ENCODE peak calls at places on chromosomes 7 and 10, in eight cellular contexts. One of them, this sample, is unnamed. For H3K4me1, the result is how much of the 10 kb centered on the place peaks cover.

GRCh38 chr7:99365318-99366141 is 9.0 kb upstream of the ARPC1B start:
- DNase-seq in pancreas: peak
- DNase-seq in gastrocnemius medialis: no peak
- DNase-seq in colonic mucosa: peak
- DNase-seq in CD8-positive, alpha-beta T cell: peak
- DNase-seq in upper lobe of right lung: peak
- DNase-seq in endodermal cell: peak
- DNase-seq in IMR-90: no peak
- DNase-seq in this sample: peak

GRCh38 chr7:36747969-36748574 is 23.8 kb upstream of the AOAH start:
- DNase-seq in colonic mucosa: no peak
- DNase-seq in endodermal cell: no peak
- DNase-seq in IMR-90: no peak
- DNase-seq in CD8-positive, alpha-beta T cell: no peak
- DNase-seq in gastrocnemius medialis: no peak
- DNase-seq in pancreas: no peak
- DNase-seq in upper lobe of right lung: no peak
- DNase-seq in this sample: no peak

GRCh38 chr7:39526676-39527075 is 39.5 kb upstream of the YAE1 start:
- DNase-seq in upper lobe of right lung: no peak
- DNase-seq in pancreas: no peak
- DNase-seq in colonic mucosa: no peak
- DNase-seq in gastrocnemius medialis: no peak
- DNase-seq in CD8-positive, alpha-beta T cell: no peak
- DNase-seq in IMR-90: no peak
- DNase-seq in endodermal cell: no peak
- DNase-seq in this sample: no peak

GRCh38 chr10:129193148-129193547 is 273.9 kb upstream of the MGMT start:
- DNase-seq in colonic mucosa: no peak
- DNase-seq in pancreas: no peak
- DNase-seq in IMR-90: no peak
- DNase-seq in upper lobe of right lung: no peak
- DNase-seq in CD8-positive, alpha-beta T cell: no peak
- DNase-seq in endodermal cell: no peak
- DNase-seq in gastrocnemius medialis: no peak
- DNase-seq in this sample: peak

GRCh38 chr10:72875250-72876055 is 18.1 kb upstream of the OIT3 start:
- DNase-seq in gastrocnemius medialis: no peak
- DNase-seq in colonic mucosa: no peak
- DNase-seq in IMR-90: peak
- DNase-seq in upper lobe of right lung: no peak
- DNase-seq in CD8-positive, alpha-beta T cell: no peak
- DNase-seq in endodermal cell: no peak
- DNase-seq in pancreas: no peak
- DNase-seq in this sample: no peak

GRCh38 chr10:131651674-131652093 is 249.1 kb upstream of the PPP2R2D start:
- DNase-seq in endodermal cell: peak
- DNase-seq in IMR-90: no peak
- DNase-seq in upper lobe of right lung: peak
- DNase-seq in gastrocnemius medialis: no peak
- DNase-seq in pancreas: no peak
- DNase-seq in CD8-positive, alpha-beta T cell: no peak
- DNase-seq in colonic mucosa: no peak
- DNase-seq in this sample: no peak

GRCh38 chr7:78510580-78511188 is 712.1 kb downstream of the PHTF2 start:
- DNase-seq in CD8-positive, alpha-beta T cell: no peak
- DNase-seq in pancreas: peak
- DNase-seq in IMR-90: peak
- DNase-seq in colonic mucosa: no peak
- DNase-seq in upper lobe of right lung: no peak
- DNase-seq in gastrocnemius medialis: no peak
- DNase-seq in endodermal cell: peak
- DNase-seq in this sample: no peak

GRCh38 chr7:158353606-158354570 is 233.7 kb downstream of the PTPRN2 start:
- DNase-seq in IMR-90: no peak
- DNase-seq in pancreas: no peak
- DNase-seq in CD8-positive, alpha-beta T cell: no peak
- DNase-seq in gastrocnemius medialis: no peak
- DNase-seq in endodermal cell: peak
- DNase-seq in upper lobe of right lung: peak
- DNase-seq in colonic mucosa: peak
- DNase-seq in this sample: no peak

GRCh38 chr10:125848857-125849256 is 25.5 kb downstream of the BCCIP start:
- DNase-seq in IMR-90: no peak
- DNase-seq in gastrocnemius medialis: no peak
- DNase-seq in upper lobe of right lung: no peak
- DNase-seq in pancreas: no peak
- DNase-seq in colonic mucosa: no peak
- DNase-seq in endodermal cell: no peak
- DNase-seq in CD8-positive, alpha-beta T cell: no peak
- DNase-seq in this sample: no peak

GRCh38 chr10:95525033-95525418 is 36.1 kb downstream of the SORBS1 start:
- DNase-seq in pancreas: no peak
- DNase-seq in upper lobe of right lung: no peak
- DNase-seq in IMR-90: no peak
- DNase-seq in colonic mucosa: no peak
- DNase-seq in CD8-positive, alpha-beta T cell: no peak
- DNase-seq in gastrocnemius medialis: peak
- DNase-seq in endodermal cell: no peak
- DNase-seq in this sample: no peak

GRCh38 chr10:69451209-69451783 is at the start of gene TSPAN15:
- DNase-seq in gastrocnemius medialis: peak
- DNase-seq in CD8-positive, alpha-beta T cell: peak
- DNase-seq in upper lobe of right lung: peak
- DNase-seq in IMR-90: peak
- DNase-seq in endodermal cell: peak
- DNase-seq in colonic mucosa: peak
- DNase-seq in pancreas: peak
- DNase-seq in this sample: peak

GRCh38 chr10:49713266-49713665 is 33.8 kb downstream of the C10orf53 start:
- DNase-seq in colonic mucosa: no peak
- DNase-seq in endodermal cell: no peak
- DNase-seq in CD8-positive, alpha-beta T cell: no peak
- DNase-seq in upper lobe of right lung: no peak
- DNase-seq in IMR-90: no peak
- DNase-seq in gastrocnemius medialis: no peak
- DNase-seq in pancreas: no peak
- DNase-seq in this sample: no peak

GRCh38 chr7:7569113-7569527 is 2.4 kb downstream of the MIOS start:
- DNase-seq in gastrocnemius medialis: no peak
- DNase-seq in CD8-positive, alpha-beta T cell: no peak
- DNase-seq in IMR-90: no peak
- DNase-seq in upper lobe of right lung: no peak
- DNase-seq in endodermal cell: no peak
- DNase-seq in colonic mucosa: no peak
- DNase-seq in pancreas: no peak
- DNase-seq in this sample: no peak

GRCh38 chr10:114087655-114088054 is 44.0 kb downstream of the ADRB1 start:
- DNase-seq in upper lobe of right lung: no peak
- DNase-seq in gastrocnemius medialis: no peak
- DNase-seq in colonic mucosa: no peak
- DNase-seq in endodermal cell: no peak
- DNase-seq in pancreas: no peak
- DNase-seq in CD8-positive, alpha-beta T cell: no peak
- DNase-seq in IMR-90: no peak
- DNase-seq in this sample: no peak

GRCh38 chr7:116810267-116811116 is 51.9 kb upstream of the CAPZA2 start:
- DNase-seq in gastrocnemius medialis: no peak
- DNase-seq in upper lobe of right lung: no peak
- DNase-seq in endodermal cell: no peak
- DNase-seq in IMR-90: no peak
- DNase-seq in colonic mucosa: no peak
- DNase-seq in CD8-positive, alpha-beta T cell: no peak
- DNase-seq in pancreas: no peak
- DNase-seq in this sample: no peak

GRCh38 chr10:130221456-130222375 is 85.5 kb downstream of the GLRX3 start:
- DNase-seq in upper lobe of right lung: peak
- DNase-seq in endodermal cell: peak
- DNase-seq in CD8-positive, alpha-beta T cell: no peak
- DNase-seq in pancreas: no peak
- DNase-seq in gastrocnemius medialis: no peak
- DNase-seq in colonic mucosa: no peak
- DNase-seq in IMR-90: no peak
- DNase-seq in this sample: no peak

GRCh38 chr7:74401137-74401859 is 52.4 kb upstream of the GTF2IRD1 start:
- DNase-seq in upper lobe of right lung: no peak
- DNase-seq in colonic mucosa: peak
- DNase-seq in endodermal cell: peak
- DNase-seq in gastrocnemius medialis: no peak
- DNase-seq in IMR-90: peak
- DNase-seq in pancreas: peak
- DNase-seq in CD8-positive, alpha-beta T cell: peak
- DNase-seq in this sample: peak

GRCh38 chr7:13217762-13218161 is 530.3 kb downstream of the ARL4A start:
- DNase-seq in upper lobe of right lung: no peak
- DNase-seq in pancreas: no peak
- DNase-seq in endodermal cell: no peak
- DNase-seq in gastrocnemius medialis: no peak
- DNase-seq in IMR-90: no peak
- DNase-seq in colonic mucosa: no peak
- DNase-seq in CD8-positive, alpha-beta T cell: no peak
- DNase-seq in this sample: no peak

GRCh38 chr7:155233703-155234492 is 63.8 kb upstream of the INSIG1 start:
- DNase-seq in endodermal cell: no peak
- DNase-seq in IMR-90: no peak
- DNase-seq in pancreas: no peak
- DNase-seq in upper lobe of right lung: no peak
- DNase-seq in gastrocnemius medialis: no peak
- DNase-seq in CD8-positive, alpha-beta T cell: no peak
- DNase-seq in colonic mucosa: no peak
- DNase-seq in this sample: peak

GRCh38 chr7:17097668-17098297 is 200.7 kb upstream of the AHR start:
- DNase-seq in gastrocnemius medialis: no peak
- DNase-seq in endodermal cell: no peak
- DNase-seq in IMR-90: peak
- DNase-seq in CD8-positive, alpha-beta T cell: no peak
- DNase-seq in upper lobe of right lung: no peak
- DNase-seq in pancreas: no peak
- DNase-seq in colonic mucosa: no peak
- DNase-seq in this sample: no peak

GRCh38 chr10:93593254-93593653 is 7.8 kb downstream of the RBP4 start:
- DNase-seq in upper lobe of right lung: no peak
- DNase-seq in colonic mucosa: no peak
- DNase-seq in CD8-positive, alpha-beta T cell: no peak
- DNase-seq in endodermal cell: no peak
- DNase-seq in pancreas: no peak
- DNase-seq in IMR-90: no peak
- DNase-seq in gastrocnemius medialis: no peak
- DNase-seq in this sample: no peak

GRCh38 chr10:80373566-80373965 is 17.0 kb downstream of the DYDC2 start:
- DNase-seq in pancreas: no peak
- DNase-seq in endodermal cell: no peak
- DNase-seq in upper lobe of right lung: no peak
- DNase-seq in CD8-positive, alpha-beta T cell: no peak
- DNase-seq in colonic mucosa: no peak
- DNase-seq in gastrocnemius medialis: no peak
- DNase-seq in IMR-90: no peak
- DNase-seq in this sample: no peak

GRCh38 chr10:80371462-80371861 is 14.9 kb downstream of the DYDC2 start:
- DNase-seq in CD8-positive, alpha-beta T cell: no peak
- DNase-seq in endodermal cell: no peak
- DNase-seq in gastrocnemius medialis: no peak
- DNase-seq in IMR-90: no peak
- DNase-seq in colonic mucosa: no peak
- DNase-seq in upper lobe of right lung: no peak
- DNase-seq in pancreas: no peak
- DNase-seq in this sample: no peak

DNA sequence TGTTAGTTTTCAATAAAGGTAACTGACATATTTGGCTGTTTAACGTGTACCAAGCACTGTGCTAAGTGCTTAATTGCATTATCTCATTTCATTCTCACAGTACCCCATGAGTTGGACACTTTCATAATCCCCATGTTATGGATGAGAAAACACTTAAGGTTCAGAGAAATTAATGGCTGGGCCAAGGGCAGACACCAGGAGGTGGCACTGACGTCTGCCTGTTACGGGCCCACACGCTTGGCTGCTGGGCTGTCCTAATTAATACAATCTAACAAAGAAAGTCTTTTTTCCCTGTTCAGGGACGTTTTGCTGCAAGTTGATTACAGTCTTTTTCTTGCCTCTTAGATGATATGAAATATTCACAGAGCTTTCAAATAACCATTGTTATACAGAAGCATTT is 16.1 kb downstream of the DYDC2 start:
- DNase-seq in endodermal cell: no peak
- DNase-seq in gastrocnemius medialis: no peak
- DNase-seq in upper lobe of right lung: no peak
- DNase-seq in IMR-90: no peak
- DNase-seq in colonic mucosa: no peak
- DNase-seq in CD8-positive, alpha-beta T cell: no peak
- DNase-seq in pancreas: no peak
- DNase-seq in this sample: no peak
- TF ChIP-seq CTCF in endodermal cell: no peak
- TF ChIP-seq CTCF in gastrocnemius medialis: no peak
- TF ChIP-seq CTCF in upper lobe of right lung: no peak
- TF ChIP-seq CTCF in IMR-90: no peak
- TF ChIP-seq CTCF in colonic mucosa: no peak
- TF ChIP-seq CTCF in CD8-positive, alpha-beta T cell: no peak
- TF ChIP-seq CTCF in pancreas: no peak
- TF ChIP-seq CTCF in this sample: no peak

DNA sequence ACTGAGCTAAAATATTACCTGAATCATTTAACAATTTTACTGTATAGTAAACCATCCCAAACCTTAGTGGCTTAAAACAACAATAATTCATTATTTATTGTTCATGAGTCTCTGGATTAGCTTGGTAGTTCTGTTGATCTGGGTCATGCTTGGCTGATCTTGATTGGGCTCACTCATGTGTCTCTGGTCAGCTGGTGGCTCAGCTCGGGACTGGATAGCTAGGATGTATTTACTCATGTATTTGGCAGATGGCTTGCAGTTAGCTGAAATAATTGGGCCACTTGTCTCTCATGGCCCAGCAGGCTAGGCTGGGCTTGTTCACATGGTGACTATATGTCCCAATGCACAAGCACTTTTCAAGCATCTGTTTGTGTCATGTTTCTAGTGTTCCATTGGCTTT is 262.8 kb downstream of the BBS9 start:
- DNase-seq in pancreas: no peak
- DNase-seq in IMR-90: no peak
- DNase-seq in endodermal cell: no peak
- DNase-seq in CD8-positive, alpha-beta T cell: no peak
- DNase-seq in colonic mucosa: no peak
- DNase-seq in gastrocnemius medialis: no peak
- DNase-seq in upper lobe of right lung: no peak
- DNase-seq in this sample: no peak
- H3K27ac ChIP-seq in pancreas: no peak
- H3K27ac ChIP-seq in IMR-90: no peak
- H3K27ac ChIP-seq in endodermal cell: no peak
- H3K27ac ChIP-seq in CD8-positive, alpha-beta T cell: no peak
- H3K27ac ChIP-seq in colonic mucosa: no peak
- H3K27ac ChIP-seq in gastrocnemius medialis: no peak
- H3K27ac ChIP-seq in upper lobe of right lung: no peak
- H3K27ac ChIP-seq in this sample: no peak

GRCh38 chr10:22310928-22311327 is 5.3 kb upstream of the COMMD3 start:
- DNase-seq in pancreas: no peak
- DNase-seq in upper lobe of right lung: no peak
- DNase-seq in IMR-90: no peak
- DNase-seq in colonic mucosa: no peak
- DNase-seq in endodermal cell: no peak
- DNase-seq in gastrocnemius medialis: no peak
- DNase-seq in CD8-positive, alpha-beta T cell: no peak
- DNase-seq in this sample: no peak
- H3K4me1 ChIP-seq in pancreas: under half
- H3K4me1 ChIP-seq in upper lobe of right lung: under half
- H3K4me1 ChIP-seq in IMR-90: under half
- H3K4me1 ChIP-seq in colonic mucosa: under half
- H3K4me1 ChIP-seq in endodermal cell: under half
- H3K4me1 ChIP-seq in gastrocnemius medialis: under half
- H3K4me1 ChIP-seq in CD8-positive, alpha-beta T cell: under half
- H3K4me1 ChIP-seq in this sample: under half

GRCh38 chr7:1593091-1593866 is 23.4 kb upstream of the PSMG3 start:
- DNase-seq in endodermal cell: peak
- DNase-seq in CD8-positive, alpha-beta T cell: no peak
- DNase-seq in pancreas: no peak
- DNase-seq in gastrocnemius medialis: no peak
- DNase-seq in upper lobe of right lung: no peak
- DNase-seq in IMR-90: no peak
- DNase-seq in colonic mucosa: no peak
- DNase-seq in this sample: no peak
- TF ChIP-seq CTCF in endodermal cell: peak
- TF ChIP-seq CTCF in CD8-positive, alpha-beta T cell: no peak
- TF ChIP-seq CTCF in pancreas: no peak
- TF ChIP-seq CTCF in gastrocnemius medialis: no peak
- TF ChIP-seq CTCF in upper lobe of right lung: peak
- TF ChIP-seq CTCF in IMR-90: peak
- TF ChIP-seq CTCF in colonic mucosa: no peak
- TF ChIP-seq CTCF in this sample: no peak